ENCODE peak calls at places on chromosomes 16 and 17, in five cellular contexts. O is H1, P is HepG2, L is K562, E is GM12878. Y is an unnamed sample.

GRCh38 chr17:45296003-45296832 is 20.6 kb downstream of the MAP3K14 start:
- DNase-seq in O (no peak), P (no peak), L (no peak), E (no peak), Y (no peak)

GRCh38 chr16:59892376-59892775 is 1158.3 kb upstream of the GOT2 start:
- DNase-seq in O (no peak), P (no peak), L (no peak), E (no peak), Y (no peak)

GRCh38 chr16:55376045-55376444 is 52.0 kb downstream of the IRX6 start:
- DNase-seq in O (no peak), P (no peak), L (no peak), E (no peak), Y (no peak)

GRCh38 chr17:31803494-31804213 is 55.4 kb downstream of the COPRS start:
- DNase-seq in O (no peak), P (peak; percentile 98), L (no peak), E (no peak), Y (peak; percentile 72)

GRCh38 chr16:30521873-30522641 is 4.3 kb downstream of the ZNF768 start:
- DNase-seq in O (no peak), P (peak; percentile 82), L (no peak), E (no peak), Y (peak; percentile 40)

GRCh38 chr17:80811181-80812105 is 180.2 kb upstream of the CHMP6 start:
- DNase-seq in O (no peak), P (no peak), L (no peak), E (no peak), Y (no peak)

GRCh38 chr17:4786111-4786491 is at the start of gene VMO1:
- DNase-seq in O (no peak), P (no peak), L (no peak), E (no peak), Y (no peak)

GRCh38 chr17:45162022-45162687 is 480 bp downstream of the HEXIM2 start:
- DNase-seq in O (no peak), P (no peak), L (no peak), E (no peak), Y (no peak)

GRCh38 chr17:78875331-78875730 is 27.7 kb downstream of the CEP295NL start:
- DNase-seq in O (no peak), P (no peak), L (no peak), E (no peak), Y (no peak)

GRCh38 chr17:46876353-46876887 is 25.0 kb downstream of the WNT9B start:
- DNase-seq in O (peak; percentile 74), P (peak; percentile 53), L (peak; percentile 63), E (no peak), Y (peak; percentile 51)

GRCh38 chr17:59401725-59402124 is 70.3 kb downstream of the YPEL2 start:
- DNase-seq in O (no peak), P (peak; percentile 85), L (no peak), E (no peak), Y (no peak)

GRCh38 chr17:8855477-8856204 is 11.8 kb downstream of the PIK3R6 start:
- DNase-seq in O (no peak), P (no peak), L (no peak), E (peak; percentile 97), Y (no peak)

GRCh38 chr17:33463887-33464286 is 170.8 kb upstream of the ASIC2 start:
- DNase-seq in O (no peak), P (no peak), L (no peak), E (no peak), Y (no peak)

GRCh38 chr16:63690961-63691360 is 1430.9 kb downstream of the CDH11 start:
- DNase-seq in O (no peak), P (no peak), L (no peak), E (no peak), Y (no peak)

GRCh38 chr17:58373003-58373402 is 21.0 kb upstream of the SUPT4H1 start:
- DNase-seq in O (no peak), P (no peak), L (no peak), E (no peak), Y (no peak)

GRCh38 chr17:37527249-37527851 is 37.7 kb downstream of the DUSP14 start:
- DNase-seq in O (peak; percentile 40), P (peak; percentile 63), L (peak; percentile 45), E (no peak), Y (peak; percentile 70)

GRCh38 chr16:14378684-14379467 is 251.2 kb downstream of the PARN start:
- DNase-seq in O (no peak), P (no peak), L (no peak), E (no peak), Y (peak; percentile 38)

GRCh38 chr17:74987909-74988711 is 678 bp downstream of the CDR2L start:
- DNase-seq in O (peak; percentile 81), P (no peak), L (peak; percentile 77), E (no peak), Y (no peak)

GRCh38 chr17:21278304-21279197 is 6.0 kb upstream of the MAP2K3 start:
- DNase-seq in O (no peak), P (no peak), L (no peak), E (no peak), Y (no peak)

GRCh38 chr17:2337152-2337810 is at the start of gene SGSM2:
- DNase-seq in O (no peak), P (peak; percentile 42), L (peak; percentile 80), E (no peak), Y (peak; percentile 75)

GRCh38 chr16:66886346-66886745 is 6.0 kb downstream of the PDP2 start:
- DNase-seq in O (no peak), P (no peak), L (no peak), E (no peak), Y (no peak)

GRCh38 chr17:10657866-10658265 is 757 bp upstream of the MYH3 start:
- DNase-seq in O (no peak), P (no peak), L (no peak), E (no peak), Y (no peak)

GRCh38 chr17:33526753-33527152 is 233.7 kb upstream of the ASIC2 start:
- DNase-seq in O (no peak), P (no peak), L (no peak), E (no peak), Y (no peak)

GRCh38 chr17:50352072-50352692 is 6.3 kb downstream of the XYLT2 start:
- DNase-seq in O (no peak), P (no peak), L (no peak), E (no peak), Y (no peak)

GRCh38 chr16:68800257-68800875 is 43.0 kb upstream of the TANGO6 start:
- DNase-seq in O (peak; percentile 82), P (peak; percentile 77), L (peak; percentile 64), E (peak; percentile 66), Y (peak; percentile 81)

GRCh38 chr17:61442878-61443474 is 9.2 kb upstream of the TBX4 start:
- DNase-seq in O (peak; percentile 41), P (no peak), L (peak; percentile 4), E (no peak), Y (no peak)

GRCh38 chr16:31192856-31193642 is 9.5 kb downstream of the PYCARD start:
- DNase-seq in O (no peak), P (no peak), L (peak; percentile 10), E (no peak), Y (no peak)

GRCh38 chr16:27198451-27199234 is 4.7 kb upstream of the KDM8 start:
- DNase-seq in O (no peak), P (no peak), L (peak; percentile 52), E (no peak), Y (no peak)

GRCh38 chr17:77840576-77841160 is 117.8 kb upstream of the TNRC6C start:
- DNase-seq in O (no peak), P (no peak), L (no peak), E (no peak), Y (no peak)
- TF ChIP-seq EP300 in O (no peak), P (no peak), L (no peak), E (no peak), Y (no peak)

GRCh38 chr16:49592507-49593422 is 219.2 kb downstream of the C16orf78 start:
- DNase-seq in O (peak; percentile 80), P (peak; percentile 28), L (peak; percentile 73), E (no peak), Y (peak; percentile 35)
- TF ChIP-seq KDM1A in O (peak; percentile 40), P (no peak), L (no peak), E (no peak), Y (no peak)

GRCh38 chr17:48997103-48997826 is at the start of gene IGF2BP1:
- DNase-seq in O (peak; percentile 82), P (peak; percentile 81), L (peak; percentile 79), E (no peak), Y (peak; percentile 88)

GRCh38 chr17:48994548-48995331 is 2.4 kb upstream of the IGF2BP1 start:
- DNase-seq in O (no peak), P (no peak), L (no peak), E (no peak), Y (peak; percentile 58)

GRCh38 chr17:48995332-48995870 is 1.8 kb upstream of the IGF2BP1 start:
- DNase-seq in O (peak; percentile 78), P (no peak), L (peak; percentile 58), E (no peak), Y (no peak)

GRCh38 chr17:48996696-48997102 is 486 bp upstream of the IGF2BP1 start:
- DNase-seq in O (no peak), P (no peak), L (peak; percentile 34), E (no peak), Y (no peak)

GRCh38 chr17:48995871-48996695 is 1.1 kb upstream of the IGF2BP1 start:
- DNase-seq in O (peak; percentile 93), P (peak; percentile 93), L (peak; percentile 88), E (no peak), Y (peak; percentile 95)
- TF ChIP-seq EP300 in O (no peak), P (no peak), L (no peak), E (no peak), Y (no peak)

DNA sequence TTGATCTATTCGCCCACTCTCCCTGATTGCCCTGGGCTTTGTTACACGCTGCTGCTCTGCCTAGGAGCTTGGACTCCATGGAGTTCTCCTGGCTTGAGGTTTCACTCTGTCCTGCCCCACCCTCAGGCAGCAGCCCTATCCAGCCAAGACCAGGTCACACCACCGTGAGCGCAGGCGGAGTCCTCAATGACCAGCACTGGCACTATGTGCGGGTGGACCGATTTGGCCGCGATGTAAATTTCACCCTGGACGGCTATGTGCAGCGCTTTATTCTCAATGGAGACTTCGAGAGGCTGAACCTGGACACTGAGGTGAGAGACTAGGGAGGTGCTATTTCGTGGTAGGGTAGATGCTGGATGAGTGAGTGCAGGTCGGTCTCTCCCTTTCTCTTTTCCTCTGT is 3.5 kb downstream of the CNTNAP1 start:
- DNase-seq in O (no peak), P (no peak), L (no peak), E (no peak), Y (no peak)
- TF ChIP-seq KDM1A in O (no peak), P (no peak), L (no peak), E (no peak), Y (no peak)